ENCODE peak calls at places on chromosome 1, in seven cellular contexts. One of them, this sample, is unnamed.

GRCh38 chr1:63883494-63884235 is 109.8 kb downstream of the ROR1 start:
- DNase-seq in GM12865: no peak
- DNase-seq in thoracic aorta: no peak
- DNase-seq in fibroblast of mammary gland: no peak
- DNase-seq in A673: no peak
- DNase-seq in uterus: no peak
- DNase-seq in brain microvascular endothelial cell: no peak
- DNase-seq in this sample: no peak

GRCh38 chr1:11350265-11350664 is 77.3 kb downstream of the UBIAD1 start:
- DNase-seq in GM12865: no peak
- DNase-seq in thoracic aorta: no peak
- DNase-seq in fibroblast of mammary gland: no peak
- DNase-seq in A673: peak; percentile 89
- DNase-seq in uterus: no peak
- DNase-seq in brain microvascular endothelial cell: no peak
- DNase-seq in this sample: no peak

GRCh38 chr1:28246427-28246832 is 10.5 kb downstream of the ATP5IF1 start:
- DNase-seq in GM12865: peak; percentile 87
- DNase-seq in thoracic aorta: no peak
- DNase-seq in fibroblast of mammary gland: peak; percentile 21
- DNase-seq in A673: peak; percentile 43
- DNase-seq in uterus: no peak
- DNase-seq in brain microvascular endothelial cell: no peak
- DNase-seq in this sample: peak; percentile 62

GRCh38 chr1:204263240-204263848 is 49.6 kb upstream of the GOLT1A start:
- DNase-seq in GM12865: no peak
- DNase-seq in thoracic aorta: no peak
- DNase-seq in fibroblast of mammary gland: no peak
- DNase-seq in A673: no peak
- DNase-seq in uterus: no peak
- DNase-seq in brain microvascular endothelial cell: no peak
- DNase-seq in this sample: no peak

GRCh38 chr1:197744979-197745378 is 30.3 kb downstream of the DENND1B start:
- DNase-seq in GM12865: peak; percentile 6
- DNase-seq in thoracic aorta: no peak
- DNase-seq in fibroblast of mammary gland: no peak
- DNase-seq in A673: no peak
- DNase-seq in uterus: no peak
- DNase-seq in brain microvascular endothelial cell: no peak
- DNase-seq in this sample: no peak

GRCh38 chr1:160083968-160084770 is 2.8 kb downstream of the KCNJ9 start:
- DNase-seq in GM12865: peak; percentile 77
- DNase-seq in thoracic aorta: no peak
- DNase-seq in fibroblast of mammary gland: peak; percentile 17
- DNase-seq in A673: no peak
- DNase-seq in uterus: peak; percentile 55
- DNase-seq in brain microvascular endothelial cell: no peak
- DNase-seq in this sample: peak; percentile 34

GRCh38 chr1:156486421-156487344 is 13.9 kb downstream of the MEF2D start:
- DNase-seq in GM12865: no peak
- DNase-seq in thoracic aorta: no peak
- DNase-seq in fibroblast of mammary gland: no peak
- DNase-seq in A673: no peak
- DNase-seq in uterus: no peak
- DNase-seq in brain microvascular endothelial cell: no peak
- DNase-seq in this sample: no peak

GRCh38 chr1:185291647-185292046 is 25.4 kb downstream of the IVNS1ABP start:
- DNase-seq in GM12865: no peak
- DNase-seq in thoracic aorta: no peak
- DNase-seq in fibroblast of mammary gland: no peak
- DNase-seq in A673: no peak
- DNase-seq in uterus: no peak
- DNase-seq in brain microvascular endothelial cell: no peak
- DNase-seq in this sample: no peak

GRCh38 chr1:25543425-25544242 is at the start of gene LDLRAP1:
- DNase-seq in GM12865: peak; percentile 77
- DNase-seq in thoracic aorta: no peak
- DNase-seq in fibroblast of mammary gland: peak; percentile 63
- DNase-seq in A673: peak; percentile 78
- DNase-seq in uterus: peak; percentile 83
- DNase-seq in brain microvascular endothelial cell: peak; percentile 25
- DNase-seq in this sample: peak; percentile 75

GRCh38 chr1:244353572-244354091 is 98.1 kb downstream of the ADSS2 start:
- DNase-seq in GM12865: peak; percentile 52
- DNase-seq in thoracic aorta: peak; percentile 40
- DNase-seq in fibroblast of mammary gland: peak; percentile 99
- DNase-seq in A673: peak; percentile 84
- DNase-seq in uterus: peak; percentile 18
- DNase-seq in brain microvascular endothelial cell: peak; percentile 97
- DNase-seq in this sample: peak; percentile 91

GRCh38 chr1:208101661-208102431 is 142.3 kb downstream of the PLXNA2 start:
- DNase-seq in GM12865: no peak
- DNase-seq in thoracic aorta: no peak
- DNase-seq in fibroblast of mammary gland: peak; percentile 37
- DNase-seq in A673: no peak
- DNase-seq in uterus: peak; percentile 63
- DNase-seq in brain microvascular endothelial cell: no peak
- DNase-seq in this sample: peak; percentile 90

GRCh38 chr1:13900583-13900982 is 200.6 kb downstream of the PRDM2 start:
- DNase-seq in GM12865: no peak
- DNase-seq in thoracic aorta: no peak
- DNase-seq in fibroblast of mammary gland: peak; percentile 77
- DNase-seq in A673: no peak
- DNase-seq in uterus: no peak
- DNase-seq in brain microvascular endothelial cell: no peak
- DNase-seq in this sample: no peak

GRCh38 chr1:186531561-186532165 is 70.7 kb upstream of the PDC start:
- DNase-seq in GM12865: no peak
- DNase-seq in thoracic aorta: no peak
- DNase-seq in fibroblast of mammary gland: peak; percentile 55
- DNase-seq in A673: no peak
- DNase-seq in uterus: no peak
- DNase-seq in brain microvascular endothelial cell: peak; percentile 85
- DNase-seq in this sample: peak; percentile 28

GRCh38 chr1:93619507-93620168 is 62.0 kb downstream of the BCAR3 start:
- DNase-seq in GM12865: peak; percentile 21
- DNase-seq in thoracic aorta: no peak
- DNase-seq in fibroblast of mammary gland: no peak
- DNase-seq in A673: peak; percentile 50
- DNase-seq in uterus: no peak
- DNase-seq in brain microvascular endothelial cell: no peak
- DNase-seq in this sample: no peak

GRCh38 chr1:247746391-247746935 is 1.5 kb downstream of the OR14A2 start:
- DNase-seq in GM12865: no peak
- DNase-seq in thoracic aorta: no peak
- DNase-seq in fibroblast of mammary gland: no peak
- DNase-seq in A673: no peak
- DNase-seq in uterus: no peak
- DNase-seq in brain microvascular endothelial cell: no peak
- DNase-seq in this sample: peak; percentile 24

GRCh38 chr1:3372317-3372716 is 82.1 kb upstream of the ARHGEF16 start:
- DNase-seq in GM12865: no peak
- DNase-seq in thoracic aorta: no peak
- DNase-seq in fibroblast of mammary gland: no peak
- DNase-seq in A673: no peak
- DNase-seq in uterus: no peak
- DNase-seq in brain microvascular endothelial cell: no peak
- DNase-seq in this sample: no peak

GRCh38 chr1:204363335-204364114 is 3.8 kb upstream of the PLEKHA6 start:
- DNase-seq in GM12865: peak; percentile 83
- DNase-seq in thoracic aorta: no peak
- DNase-seq in fibroblast of mammary gland: peak; percentile 72
- DNase-seq in A673: peak; percentile 83
- DNase-seq in uterus: peak; percentile 76
- DNase-seq in brain microvascular endothelial cell: peak; percentile 51
- DNase-seq in this sample: peak; percentile 82

GRCh38 chr1:39080884-39081265 is 54.7 kb downstream of the NDUFS5 start:
- DNase-seq in GM12865: no peak
- DNase-seq in thoracic aorta: no peak
- DNase-seq in fibroblast of mammary gland: no peak
- DNase-seq in A673: no peak
- DNase-seq in uterus: peak; percentile 53
- DNase-seq in brain microvascular endothelial cell: no peak
- DNase-seq in this sample: no peak
- H3K4me3 ChIP-seq in GM12865: no peak overlapping the region
- H3K4me3 ChIP-seq in thoracic aorta: peak overlapping the region; percentile 72
- H3K4me3 ChIP-seq in fibroblast of mammary gland: peak overlapping the region; percentile 28
- H3K4me3 ChIP-seq in A673: peak overlapping the region; percentile 50
- H3K4me3 ChIP-seq in uterus: peak overlapping the region; percentile 67
- H3K4me3 ChIP-seq in brain microvascular endothelial cell: peak overlapping the region; percentile 44
- H3K4me3 ChIP-seq in this sample: peak overlapping the region; percentile 32

GRCh38 chr1:46131093-46131492 is 1.3 kb downstream of the PIK3R3 start:
- DNase-seq in GM12865: peak; percentile 23
- DNase-seq in thoracic aorta: no peak
- DNase-seq in fibroblast of mammary gland: no peak
- DNase-seq in A673: no peak
- DNase-seq in uterus: no peak
- DNase-seq in brain microvascular endothelial cell: no peak
- DNase-seq in this sample: peak; percentile 23
- TF ChIP-seq CTCF in GM12865: no peak
- TF ChIP-seq CTCF in thoracic aorta: no peak
- TF ChIP-seq CTCF in fibroblast of mammary gland: no peak
- TF ChIP-seq CTCF in A673: no peak
- TF ChIP-seq CTCF in uterus: no peak
- TF ChIP-seq CTCF in brain microvascular endothelial cell: no peak
- TF ChIP-seq CTCF in this sample: no peak

DNA sequence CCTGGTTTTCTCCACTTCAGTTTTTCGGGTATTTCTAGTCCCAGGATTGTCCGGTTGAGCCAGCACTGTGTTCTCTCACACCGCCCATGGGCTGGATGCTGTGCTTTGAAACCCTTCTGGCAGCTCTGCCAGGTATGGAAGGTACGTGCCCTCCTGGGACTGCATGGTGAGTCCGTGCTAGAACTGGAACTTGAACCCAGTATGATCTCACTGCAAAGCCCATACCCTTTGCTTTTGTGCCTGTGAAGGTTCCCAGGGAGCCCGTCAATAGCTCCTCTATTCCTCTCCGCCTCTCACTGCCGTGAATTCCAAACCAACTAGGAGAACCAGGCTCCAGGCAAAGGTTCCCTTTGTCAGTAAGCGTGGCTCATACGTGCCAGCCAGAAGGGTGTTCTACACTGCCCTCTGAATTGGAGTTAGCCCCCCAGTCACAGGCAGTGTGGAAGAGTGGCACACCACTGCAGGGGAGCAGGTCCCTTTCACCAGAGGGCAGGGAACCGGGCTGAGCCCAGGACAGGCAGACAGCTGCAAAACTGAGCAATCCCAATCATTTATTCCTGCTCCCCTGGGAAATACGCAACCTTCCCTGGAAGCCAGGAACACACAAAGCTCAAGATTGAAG is 310.2 kb downstream of the CAMTA1 start:
- DNase-seq in GM12865: no peak
- DNase-seq in thoracic aorta: no peak
- DNase-seq in fibroblast of mammary gland: no peak
- DNase-seq in A673: no peak
- DNase-seq in uterus: no peak
- DNase-seq in brain microvascular endothelial cell: no peak
- DNase-seq in this sample: no peak
- H3K4me3 ChIP-seq in GM12865: no peak overlapping the region
- H3K4me3 ChIP-seq in thoracic aorta: no peak overlapping the region
- H3K4me3 ChIP-seq in fibroblast of mammary gland: no peak overlapping the region
- H3K4me3 ChIP-seq in A673: no peak overlapping the region
- H3K4me3 ChIP-seq in uterus: no peak overlapping the region
- H3K4me3 ChIP-seq in brain microvascular endothelial cell: no peak overlapping the region
- H3K4me3 ChIP-seq in this sample: no peak overlapping the region

DNA sequence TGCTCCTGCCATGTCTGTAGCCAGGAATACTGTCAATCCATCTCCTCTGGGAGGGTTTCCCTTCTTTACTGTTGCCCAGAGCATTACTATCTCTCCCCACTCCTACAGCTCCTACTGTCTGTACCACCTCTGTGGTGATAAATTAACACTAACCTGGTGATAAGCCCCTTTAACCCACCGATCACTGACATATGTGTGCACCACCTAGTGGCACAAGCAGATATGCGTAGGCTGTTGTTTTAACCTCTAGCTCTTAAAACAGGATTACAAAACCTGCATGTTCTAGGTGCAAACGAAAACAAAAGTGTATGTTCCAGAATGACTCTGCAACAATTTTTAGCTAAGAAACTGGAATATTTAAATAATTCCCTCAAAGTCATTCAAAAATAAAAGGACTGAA is 93.9 kb upstream of the BEND5 start:
- DNase-seq in GM12865: peak; percentile 45
- DNase-seq in thoracic aorta: no peak
- DNase-seq in fibroblast of mammary gland: peak; percentile 44
- DNase-seq in A673: peak; percentile 34
- DNase-seq in uterus: no peak
- DNase-seq in brain microvascular endothelial cell: no peak
- DNase-seq in this sample: peak; percentile 40
- TF ChIP-seq CTCF in GM12865: peak; percentile 61
- TF ChIP-seq CTCF in thoracic aorta: peak; percentile 11
- TF ChIP-seq CTCF in fibroblast of mammary gland: peak; percentile 77
- TF ChIP-seq CTCF in A673: peak; percentile 87
- TF ChIP-seq CTCF in uterus: no peak
- TF ChIP-seq CTCF in brain microvascular endothelial cell: peak; percentile 59
- TF ChIP-seq CTCF in this sample: peak; percentile 69

DNA sequence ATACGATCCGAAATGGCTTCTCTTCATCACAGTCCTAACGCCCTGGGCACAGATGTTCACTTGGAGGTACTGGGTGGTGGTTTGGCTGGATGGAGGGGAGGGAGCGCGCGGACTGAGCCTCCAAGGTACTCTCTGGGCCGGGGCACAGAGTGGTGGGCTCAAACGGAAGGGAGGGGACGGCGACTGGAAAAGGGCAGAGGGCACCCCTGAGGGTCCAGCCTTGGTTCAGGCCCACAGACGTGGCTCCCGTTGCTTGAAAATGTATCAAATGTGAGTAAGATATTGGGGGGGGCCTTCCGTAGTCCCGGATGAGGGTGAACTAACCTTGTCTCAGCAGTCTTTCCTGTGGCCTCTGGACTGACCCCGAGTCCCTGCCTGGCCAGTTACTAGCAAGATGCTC is 463 bp downstream of the IL12RB2 start:
- DNase-seq in GM12865: no peak
- DNase-seq in thoracic aorta: no peak
- DNase-seq in fibroblast of mammary gland: no peak
- DNase-seq in A673: no peak
- DNase-seq in uterus: no peak
- DNase-seq in brain microvascular endothelial cell: no peak
- DNase-seq in this sample: no peak
- H3K4me3 ChIP-seq in GM12865: peak overlapping the region; percentile 75
- H3K4me3 ChIP-seq in thoracic aorta: peak overlapping the region; percentile 67
- H3K4me3 ChIP-seq in fibroblast of mammary gland: no peak overlapping the region
- H3K4me3 ChIP-seq in A673: no peak overlapping the region
- H3K4me3 ChIP-seq in uterus: no peak overlapping the region
- H3K4me3 ChIP-seq in brain microvascular endothelial cell: no peak overlapping the region
- H3K4me3 ChIP-seq in this sample: no peak overlapping the region

GRCh38 chr1:91889717-91890459 is 3.9 kb upstream of the TGFBR3 start:
- DNase-seq in GM12865: no peak
- DNase-seq in thoracic aorta: no peak
- DNase-seq in fibroblast of mammary gland: peak; percentile 79
- DNase-seq in A673: no peak
- DNase-seq in uterus: no peak
- DNase-seq in brain microvascular endothelial cell: no peak
- DNase-seq in this sample: peak; percentile 20
- TF ChIP-seq CTCF in GM12865: no peak
- TF ChIP-seq CTCF in thoracic aorta: no peak
- TF ChIP-seq CTCF in fibroblast of mammary gland: no peak
- TF ChIP-seq CTCF in A673: no peak
- TF ChIP-seq CTCF in uterus: no peak
- TF ChIP-seq CTCF in brain microvascular endothelial cell: no peak
- TF ChIP-seq CTCF in this sample: no peak

This sample was measured in fibroblast of pulmonary artery.